ENCODE peak calls at places on chromosomes 2 and 18, in eight cellular contexts. F, Y, Q, V, O, J, R and N are unnamed samples.

GRCh38 chr18:26088482-26088881 is 1.9 kb downstream of the SS18 start:
- DNase-seq in J (no peak), Q (no peak), O (no peak), F (peak), Y (no peak), R (peak), V (no peak), N (no peak)

GRCh38 chr18:68847219-68847860 is 49.5 kb downstream of the CCDC102B start:
- DNase-seq in J (no peak), R (peak), V (no peak), Y (no peak), Q (no peak), O (no peak), F (peak), N (peak)

GRCh38 chr2:212974692-212975091 is 176.7 kb downstream of the IKZF2 start:
- DNase-seq in V (no peak), Q (no peak), F (peak), O (no peak), R (no peak), Y (no peak), J (peak), N (peak)

GRCh38 chr2:182646763-182647498 is 69.1 kb upstream of the DNAJC10 start:
- DNase-seq in F (no peak), O (no peak), J (no peak), V (no peak), R (no peak), Q (no peak), Y (no peak), N (no peak)

GRCh38 chr18:26764584-26764983 is 100.9 kb downstream of the AQP4 start:
- DNase-seq in V (no peak), Y (no peak), Q (no peak), J (no peak), F (no peak), R (no peak), O (no peak), N (no peak)

GRCh38 chr2:43131890-43132522 is 94.4 kb downstream of the ZFP36L2 start:
- DNase-seq in J (no peak), F (peak), Y (no peak), O (no peak), V (no peak), Q (no peak), R (no peak), N (no peak)

GRCh38 chr2:74297391-74297790 is 45.8 kb downstream of the SLC4A5 start:
- DNase-seq in Y (no peak), O (peak), F (no peak), Q (no peak), R (peak), V (no peak), J (no peak), N (no peak)

GRCh38 chr2:25311866-25312575 is 29.7 kb downstream of the DNMT3A start:
- DNase-seq in V (no peak), O (no peak), R (no peak), F (no peak), J (no peak), Y (no peak), Q (no peak), N (no peak)

GRCh38 chr2:236164201-236164982 is 3.8 kb downstream of the GBX2 start:
- DNase-seq in F (no peak), Y (no peak), V (peak), R (no peak), Q (no peak), J (no peak), O (peak), N (no peak)

GRCh38 chr18:79873449-79874110 is 75.8 kb downstream of the KCNG2 start:
- DNase-seq in F (no peak), R (no peak), Q (no peak), O (no peak), Y (no peak), J (no peak), V (peak), N (no peak)

GRCh38 chr2:174699993-174700766 is 64.1 kb downstream of the CHRNA1 start:
- DNase-seq in V (peak), J (no peak), O (peak), Y (no peak), F (peak), Q (no peak), R (peak), N (no peak)

GRCh38 chr2:27572998-27573429 is 9.8 kb upstream of the ZNF512 start:
- DNase-seq in O (no peak), Y (no peak), R (no peak), Q (no peak), J (no peak), V (no peak), F (no peak), N (no peak)

GRCh38 chr2:44392338-44392943 is 30.7 kb downstream of the CAMKMT start:
- DNase-seq in O (no peak), V (no peak), Q (peak), Y (no peak), R (peak), F (peak), J (peak), N (no peak)

GRCh38 chr2:128642316-128642715 is 323.6 kb upstream of the HS6ST1 start:
- DNase-seq in J (no peak), R (no peak), V (peak), O (no peak), Y (no peak), F (no peak), Q (peak), N (no peak)

GRCh38 chr18:66316708-66317107 is 287.2 kb downstream of the CDH19 start:
- DNase-seq in R (no peak), V (no peak), F (peak), O (no peak), J (peak), Y (no peak), Q (no peak), N (no peak)

DNA sequence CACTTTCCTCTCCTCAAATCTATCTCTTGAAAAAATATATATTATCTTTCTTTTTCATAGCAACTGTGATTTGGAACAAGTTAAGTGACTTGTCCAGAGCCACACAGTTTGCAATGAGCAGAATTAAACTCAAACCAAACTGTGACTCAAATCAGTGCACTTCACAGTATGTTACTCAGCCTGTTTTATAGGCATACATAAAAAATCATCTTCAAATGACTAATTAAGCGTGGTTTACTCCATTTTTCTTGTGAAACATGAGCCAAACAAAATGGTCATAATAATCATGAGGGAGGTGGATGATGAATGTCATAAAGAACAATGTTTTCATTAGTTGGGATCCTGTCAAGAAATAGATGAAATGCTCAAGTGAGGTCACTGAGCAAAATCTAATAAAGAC is 6.1 kb upstream of the CCDC178 start:
- DNase-seq in J (no peak), R (no peak), Q (no peak), V (no peak), Y (no peak), O (no peak), F (peak), N (no peak)
- TF ChIP-seq CTCF in J (no peak), R (no peak), Q (no peak), V (no peak), Y (no peak), O (no peak), F (no peak), N (no peak)

DNA sequence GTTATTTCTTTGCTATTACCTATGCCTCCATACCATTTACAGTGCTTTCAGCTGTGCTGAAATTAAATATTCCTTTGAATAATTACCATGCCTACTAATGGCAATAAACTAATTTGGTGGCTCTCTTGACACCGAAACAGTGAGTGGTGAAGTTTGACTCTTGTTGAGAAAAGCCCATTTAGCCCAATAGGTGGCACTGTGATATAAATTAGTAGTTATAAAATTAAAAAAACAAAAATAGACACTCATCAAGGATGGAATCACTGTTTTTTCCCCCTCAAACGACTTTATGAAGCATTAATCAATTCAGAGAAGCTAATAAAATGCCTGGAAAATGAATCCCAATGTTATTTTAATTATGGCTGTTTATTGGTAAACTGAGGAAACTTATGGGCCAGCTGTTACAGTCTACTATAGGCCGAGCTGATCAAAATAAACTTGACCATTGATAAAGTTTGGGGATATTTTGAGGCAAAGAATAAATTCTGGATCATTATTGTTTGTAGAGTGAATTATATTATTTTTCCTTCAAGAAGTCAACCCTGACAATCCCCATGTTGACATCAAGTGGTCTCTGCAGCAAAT is 339.6 kb downstream of the TRIB2 start:
- DNase-seq in Y (no peak), O (no peak), Q (no peak), F (peak), R (peak), J (no peak), V (no peak), N (no peak)
- TF ChIP-seq CTCF in Y (peak), O (peak), Q (peak), F (peak), R (peak), J (peak), V (no peak), N (peak)

GRCh38 chr2:84257871-84258270 is 201.2 kb downstream of the SUCLG1 start:
- DNase-seq in R (no peak), O (no peak), Y (no peak), J (no peak), V (no peak), F (no peak), Q (no peak), N (no peak)
- TF ChIP-seq CTCF in R (no peak), O (peak), Y (no peak), J (peak), V (no peak), F (no peak), Q (peak), N (no peak)

DNA sequence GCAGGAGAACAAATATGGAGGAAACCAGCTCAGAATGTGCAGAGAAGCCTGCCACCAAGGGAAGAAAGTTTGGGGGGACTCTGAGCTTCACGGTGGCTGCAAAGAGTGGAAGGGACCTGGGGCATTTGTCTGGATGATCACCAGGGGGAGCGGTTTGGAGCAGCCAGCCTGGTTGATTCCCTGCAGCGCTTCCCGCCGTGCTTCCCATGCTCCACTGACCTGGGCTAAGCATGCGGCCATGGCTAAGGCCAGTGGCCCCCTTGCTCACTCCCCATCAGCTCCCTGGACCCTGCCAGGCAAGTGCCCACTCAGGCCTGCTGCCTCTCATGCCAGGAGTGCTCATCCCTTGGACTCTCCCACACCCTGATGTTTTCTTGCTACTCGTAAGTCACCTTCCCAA is 27.0 kb downstream of the NTSR2 start:
- DNase-seq in R (no peak), V (no peak), J (no peak), Q (no peak), Y (no peak), O (no peak), F (no peak), N (no peak)
- TF ChIP-seq CTCF in R (no peak), V (no peak), J (peak), Q (no peak), Y (no peak), O (no peak), F (no peak), N (no peak)

DNA sequence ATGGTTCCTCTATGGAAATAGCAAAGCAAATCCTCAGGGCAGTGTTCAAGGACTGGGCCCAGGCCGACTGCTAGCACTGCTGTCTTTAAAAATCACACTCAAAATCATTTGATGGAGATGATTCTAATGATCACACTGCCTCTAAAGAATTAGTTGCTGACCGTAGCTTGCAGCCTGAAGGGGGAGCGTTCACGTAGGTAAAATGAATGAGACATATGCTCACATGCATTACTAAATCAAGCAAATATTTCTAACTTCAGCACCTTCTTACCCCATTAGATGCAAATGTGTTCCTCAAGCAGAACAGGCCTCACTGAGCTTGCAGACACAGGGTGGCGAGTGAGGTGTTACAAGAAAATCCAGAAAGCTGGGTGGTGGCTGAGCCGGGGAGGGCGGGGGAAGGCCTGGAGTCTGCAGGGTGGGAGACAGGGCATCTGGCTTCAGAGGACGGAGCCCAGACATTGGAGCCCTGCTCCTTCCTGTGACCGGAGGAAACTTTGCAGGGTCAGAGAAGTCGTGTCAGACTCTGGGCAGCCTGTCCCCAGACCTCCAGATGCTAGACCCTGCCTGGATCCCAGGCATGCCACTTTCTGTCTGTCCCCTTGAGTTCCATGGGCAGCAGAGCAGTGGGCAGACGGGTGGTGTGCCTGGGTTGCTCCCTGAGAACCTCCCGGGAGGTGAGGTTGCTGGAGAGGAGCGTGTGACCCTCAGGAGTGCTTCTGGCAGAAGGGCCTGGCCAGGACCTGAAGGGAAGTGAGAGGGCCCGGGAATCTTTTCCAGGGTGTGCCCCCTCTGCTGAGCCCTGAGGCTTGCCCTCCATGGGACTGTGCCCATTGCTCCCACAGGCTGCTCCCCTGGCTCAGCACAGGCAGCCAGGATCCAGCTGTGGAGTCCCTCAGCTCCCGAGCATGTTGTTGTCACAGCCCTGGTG is 7.1 kb upstream of the NPPC start:
- DNase-seq in Q (no peak), J (no peak), O (no peak), R (peak), F (peak), V (no peak), Y (no peak), N (no peak)
- TF ChIP-seq CTCF in Q (no peak), J (peak), O (no peak), R (peak), F (no peak), V (no peak), Y (no peak), N (no peak)